ENCODE peak calls at places on chromosome X, in four cellular contexts. One of them, this sample, is unnamed.

GRCh38 chrX:727738-728621 is 97.4 kb downstream of the SHOX start:
- DNase-seq in fibroblast of lung: no peak
- DNase-seq in B cell: no peak
- DNase-seq in left lung: no peak
- DNase-seq in this sample: peak; percentile 6

GRCh38 chrX:10620121-10620699 is at the start of gene MID1:
- DNase-seq in fibroblast of lung: peak; percentile 85
- DNase-seq in B cell: peak; percentile 26
- DNase-seq in left lung: peak; percentile 71
- DNase-seq in this sample: peak; percentile 77

GRCh38 chrX:115939070-115939469 is 231.5 kb upstream of the AGTR2 start:
- DNase-seq in fibroblast of lung: no peak
- DNase-seq in B cell: peak; percentile 9
- DNase-seq in left lung: no peak
- DNase-seq in this sample: no peak

GRCh38 chrX:40434947-40435346 is 145.8 kb upstream of the ATP6AP2 start:
- DNase-seq in fibroblast of lung: peak; percentile 59
- DNase-seq in B cell: no peak
- DNase-seq in left lung: no peak
- DNase-seq in this sample: no peak

GRCh38 chrX:68415289-68415688 is 18.0 kb downstream of the OPHN1 start:
- DNase-seq in fibroblast of lung: peak; percentile 83
- DNase-seq in B cell: no peak
- DNase-seq in left lung: peak; percentile 45
- DNase-seq in this sample: peak; percentile 6

GRCh38 chrX:109274806-109275205 is 207.1 kb downstream of the GUCY2F start:
- DNase-seq in fibroblast of lung: no peak
- DNase-seq in B cell: no peak
- DNase-seq in left lung: no peak
- DNase-seq in this sample: no peak

GRCh38 chrX:85084770-85085393 is 81.2 kb downstream of the APOOL start:
- DNase-seq in fibroblast of lung: peak; percentile 25
- DNase-seq in B cell: peak; percentile 45
- DNase-seq in left lung: no peak
- DNase-seq in this sample: peak; percentile 12

GRCh38 chrX:46647251-46647650 is 73.7 kb downstream of the CHST7 start:
- DNase-seq in fibroblast of lung: peak; percentile 50
- DNase-seq in B cell: no peak
- DNase-seq in left lung: no peak
- DNase-seq in this sample: no peak

GRCh38 chrX:103949506-103949905 is 12.9 kb upstream of the TMSB15B start:
- DNase-seq in fibroblast of lung: no peak
- DNase-seq in B cell: no peak
- DNase-seq in left lung: no peak
- DNase-seq in this sample: no peak

GRCh38 chrX:43643662-43644061 is 12.4 kb upstream of the MAOA start:
- DNase-seq in fibroblast of lung: no peak
- DNase-seq in B cell: no peak
- DNase-seq in left lung: no peak
- DNase-seq in this sample: no peak

GRCh38 chrX:96985046-96985445 is 101.3 kb downstream of the RPA4 start:
- DNase-seq in fibroblast of lung: peak; percentile 2
- DNase-seq in B cell: no peak
- DNase-seq in left lung: no peak
- DNase-seq in this sample: no peak

GRCh38 chrX:37785569-37785968 is 5.7 kb downstream of the CYBB start:
- DNase-seq in fibroblast of lung: peak; percentile 12
- DNase-seq in B cell: no peak
- DNase-seq in left lung: no peak
- DNase-seq in this sample: peak; percentile 10

GRCh38 chrX:109782994-109783711 is 50.1 kb upstream of the ACSL4 start:
- DNase-seq in fibroblast of lung: no peak
- DNase-seq in B cell: no peak
- DNase-seq in left lung: no peak
- DNase-seq in this sample: no peak

GRCh38 chrX:149371984-149372383 is 133.1 kb downstream of the IDS start:
- DNase-seq in fibroblast of lung: no peak
- DNase-seq in B cell: no peak
- DNase-seq in left lung: no peak
- DNase-seq in this sample: no peak

GRCh38 chrX:139559383-139560042 is 29.0 kb downstream of the F9 start:
- DNase-seq in fibroblast of lung: peak; percentile 61
- DNase-seq in B cell: peak; percentile 35
- DNase-seq in left lung: no peak
- DNase-seq in this sample: peak; percentile 11

GRCh38 chrX:11890843-11891514 is 132.9 kb downstream of the MSL3 start:
- DNase-seq in fibroblast of lung: no peak
- DNase-seq in B cell: no peak
- DNase-seq in left lung: peak; percentile 41
- DNase-seq in this sample: no peak

GRCh38 chrX:1493877-1494510 is 41.3 kb upstream of the ASMTL start:
- DNase-seq in fibroblast of lung: no peak
- DNase-seq in B cell: peak; percentile 73
- DNase-seq in left lung: no peak
- DNase-seq in this sample: no peak

GRCh38 chrX:8846271-8846670 is 45.1 kb upstream of the FAM9A start:
- DNase-seq in fibroblast of lung: peak; percentile 64
- DNase-seq in B cell: no peak
- DNase-seq in left lung: no peak
- DNase-seq in this sample: peak; percentile 17

GRCh38 chrX:134669378-134670098 is 11.3 kb upstream of the PLAC1 start:
- DNase-seq in fibroblast of lung: peak; percentile 93
- DNase-seq in B cell: no peak
- DNase-seq in left lung: peak; percentile 36
- DNase-seq in this sample: no peak

GRCh38 chrX:69238153-69238959 is 73.1 kb upstream of the PJA1 start:
- DNase-seq in fibroblast of lung: no peak
- DNase-seq in B cell: no peak
- DNase-seq in left lung: no peak
- DNase-seq in this sample: no peak

GRCh38 chrX:150211988-150212387 is 151.1 kb upstream of the MAMLD1 start:
- DNase-seq in fibroblast of lung: peak; percentile 68
- DNase-seq in B cell: no peak
- DNase-seq in left lung: no peak
- DNase-seq in this sample: no peak

GRCh38 chrX:23373129-23373804 is 38.6 kb downstream of the PTCHD1 start:
- DNase-seq in fibroblast of lung: peak; percentile 88
- DNase-seq in B cell: no peak
- DNase-seq in left lung: no peak
- DNase-seq in this sample: no peak

GRCh38 chrX:39749728-39750127 is 348.0 kb downstream of the BCOR start:
- DNase-seq in fibroblast of lung: no peak
- DNase-seq in B cell: no peak
- DNase-seq in left lung: no peak
- DNase-seq in this sample: no peak

GRCh38 chrX:134803060-134803459 is 144.8 kb upstream of the PLAC1 start:
- DNase-seq in fibroblast of lung: no peak
- DNase-seq in B cell: no peak
- DNase-seq in left lung: no peak
- DNase-seq in this sample: no peak

GRCh38 chrX:1462596-1463251 is 10.0 kb upstream of the ASMTL start:
- DNase-seq in fibroblast of lung: peak; percentile 92
- DNase-seq in B cell: no peak
- DNase-seq in left lung: peak; percentile 30
- DNase-seq in this sample: no peak

GRCh38 chrX:34655496-34656258 is 1.4 kb downstream of the TMEM47 start:
- DNase-seq in fibroblast of lung: peak; percentile 62
- DNase-seq in B cell: no peak
- DNase-seq in left lung: no peak
- DNase-seq in this sample: no peak

GRCh38 chrX:10039821-10040793 is 72.9 kb downstream of the CLDN34 start:
- DNase-seq in fibroblast of lung: no peak
- DNase-seq in B cell: no peak
- DNase-seq in left lung: no peak
- DNase-seq in this sample: no peak

GRCh38 chrX:1322393-1322792 is 14.2 kb upstream of the IL3RA start:
- DNase-seq in fibroblast of lung: no peak
- DNase-seq in B cell: no peak
- DNase-seq in left lung: no peak
- DNase-seq in this sample: no peak

DNA sequence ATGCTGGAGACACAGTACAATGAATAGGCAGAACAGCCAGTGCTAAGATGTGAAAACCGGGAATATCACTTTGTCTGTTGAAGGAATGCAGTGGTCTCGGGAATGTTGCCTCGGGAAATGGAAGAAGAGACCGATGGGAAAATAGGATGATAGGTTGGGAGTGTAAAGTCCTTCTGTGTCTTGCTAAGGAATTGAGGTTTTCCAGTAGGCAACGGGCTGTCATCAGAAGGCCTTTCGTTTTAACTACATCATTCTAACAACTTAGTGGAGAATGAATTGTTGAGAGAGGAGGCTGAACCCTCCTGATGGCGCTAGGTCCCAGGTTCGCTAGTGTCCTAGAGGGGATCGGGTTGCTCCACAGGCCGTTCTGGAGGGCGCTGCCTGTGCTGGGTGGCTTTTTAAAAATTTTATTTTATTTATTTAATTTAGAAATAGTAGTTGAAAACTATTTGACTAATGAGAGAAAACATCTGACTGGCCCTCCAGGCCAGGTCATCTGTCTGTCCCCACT is 735 bp downstream of the VBP1 start:
- DNase-seq in fibroblast of lung: no peak
- DNase-seq in B cell: no peak
- DNase-seq in left lung: no peak
- DNase-seq in this sample: no peak
- TF ChIP-seq CTCF in fibroblast of lung: no peak
- TF ChIP-seq CTCF in B cell: no peak
- TF ChIP-seq CTCF in left lung: no peak
- TF ChIP-seq CTCF in this sample: no peak

GRCh38 chrX:128517691-128518090 is 465.5 kb upstream of the ACTRT1 start:
- DNase-seq in fibroblast of lung: no peak
- DNase-seq in B cell: no peak
- DNase-seq in left lung: no peak
- DNase-seq in this sample: no peak

DNA sequence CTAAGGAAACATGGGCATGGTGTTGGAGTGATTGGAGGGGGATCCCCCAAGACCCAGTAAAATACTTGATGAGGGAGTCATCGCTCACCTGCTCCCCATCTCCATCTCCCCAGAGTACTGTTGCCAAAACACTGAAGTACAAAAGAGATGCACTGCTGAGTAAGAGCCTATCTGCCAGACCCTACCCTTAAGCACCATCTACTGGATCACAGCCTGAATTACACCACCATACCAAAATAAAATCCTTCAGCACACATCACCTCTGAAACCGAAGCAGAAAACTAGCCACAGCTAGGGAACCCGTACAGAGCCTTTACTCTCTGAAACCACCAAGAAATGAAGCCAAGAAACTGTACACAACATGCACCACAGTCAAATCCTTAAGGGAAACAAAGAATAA is 466.3 kb upstream of the ACTRT1 start:
- DNase-seq in fibroblast of lung: no peak
- DNase-seq in B cell: no peak
- DNase-seq in left lung: no peak
- DNase-seq in this sample: no peak
- TF ChIP-seq CTCF in fibroblast of lung: no peak
- TF ChIP-seq CTCF in B cell: no peak
- TF ChIP-seq CTCF in left lung: no peak
- TF ChIP-seq CTCF in this sample: no peak

GRCh38 chrX:124594017-124594651 is 247.8 kb downstream of the SH2D1A start:
- DNase-seq in fibroblast of lung: no peak
- DNase-seq in B cell: no peak
- DNase-seq in left lung: no peak
- DNase-seq in this sample: no peak
- TF ChIP-seq CTCF in fibroblast of lung: no peak
- TF ChIP-seq CTCF in B cell: no peak
- TF ChIP-seq CTCF in left lung: no peak
- TF ChIP-seq CTCF in this sample: no peak

GRCh38 chrX:82230013-82230412 is 1028.1 kb downstream of the SH3BGRL start:
- DNase-seq in fibroblast of lung: no peak
- DNase-seq in B cell: no peak
- DNase-seq in left lung: no peak
- DNase-seq in this sample: no peak
- TF ChIP-seq CTCF in fibroblast of lung: no peak
- TF ChIP-seq CTCF in B cell: no peak
- TF ChIP-seq CTCF in left lung: no peak
- TF ChIP-seq CTCF in this sample: no peak

GRCh38 chrX:42273387-42273786 is 350.0 kb upstream of the CASK start:
- DNase-seq in fibroblast of lung: no peak
- DNase-seq in B cell: no peak
- DNase-seq in left lung: no peak
- DNase-seq in this sample: no peak

GRCh38 chrX:42274151-42274550 is 350.8 kb upstream of the CASK start:
- DNase-seq in fibroblast of lung: no peak
- DNase-seq in B cell: no peak
- DNase-seq in left lung: no peak
- DNase-seq in this sample: no peak

GRCh38 chrX:42269186-42269585 is 345.8 kb upstream of the CASK start:
- DNase-seq in fibroblast of lung: no peak
- DNase-seq in B cell: no peak
- DNase-seq in left lung: no peak
- DNase-seq in this sample: no peak
- TF ChIP-seq CTCF in fibroblast of lung: no peak
- TF ChIP-seq CTCF in B cell: no peak
- TF ChIP-seq CTCF in left lung: no peak
- TF ChIP-seq CTCF in this sample: no peak

DNA sequence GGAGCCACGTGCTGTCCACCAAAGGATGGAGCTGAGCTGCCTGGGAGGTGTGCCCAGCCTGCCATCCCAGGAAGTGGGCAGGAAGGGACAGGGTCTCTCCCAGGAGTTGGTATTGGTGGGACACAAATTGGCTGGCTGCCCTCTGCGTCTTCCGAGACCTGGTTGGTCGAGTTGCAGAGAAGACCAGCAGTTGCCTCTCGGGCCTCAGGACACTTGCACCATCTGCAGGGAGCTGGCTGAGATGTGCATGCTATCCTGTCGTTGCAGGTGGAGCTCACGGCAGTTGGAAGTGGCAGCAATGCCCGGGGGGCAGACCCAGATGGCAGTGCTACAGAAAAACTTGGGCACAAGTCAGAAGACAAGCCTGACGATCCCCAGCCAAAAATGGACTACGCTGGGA is 30.2 kb downstream of the BCORL1 start:
- DNase-seq in fibroblast of lung: no peak
- DNase-seq in B cell: no peak
- DNase-seq in left lung: no peak
- DNase-seq in this sample: no peak
- TF ChIP-seq CTCF in fibroblast of lung: no peak
- TF ChIP-seq CTCF in B cell: no peak
- TF ChIP-seq CTCF in left lung: no peak
- TF ChIP-seq CTCF in this sample: no peak

GRCh38 chrX:75784689-75785491 is at the start of gene MAGEE2:
- DNase-seq in fibroblast of lung: no peak
- DNase-seq in B cell: no peak
- DNase-seq in left lung: no peak
- DNase-seq in this sample: no peak
- TF ChIP-seq CTCF in fibroblast of lung: no peak
- TF ChIP-seq CTCF in B cell: no peak
- TF ChIP-seq CTCF in left lung: no peak
- TF ChIP-seq CTCF in this sample: no peak

This sample was measured in Calu3.